ENCODE peak calls at places on chromosomes 11 and 22, in ten cellular contexts. One of them, this sample, is unnamed.

GRCh38 chr11:126722006-126722736 is 278.4 kb downstream of the KIRREL3 start:
- DNase-seq in stimulated activated CD4-positive, alpha-beta T cell treated with anti-CD3 and anti-CD28 coated beads, Interleukin-2, amount 100 ng/mL, for 48 hours: no peak
- DNase-seq in memory B cell: no peak
- DNase-seq in HEK293T: no peak
- DNase-seq in fibroblast of the conjunctiva: no peak
- DNase-seq in T follicular helper cell: no peak
- DNase-seq in naive thymus-derived CD8-positive, alpha-beta T cell: no peak
- DNase-seq in Caco-2: no peak
- DNase-seq in RPMI7951: no peak
- DNase-seq in activated T-cell treated with anti-CD3 and anti-CD28 coated beads, Interleukin-2, amount 50 U/mL, for 1 hour: no peak
- DNase-seq in this sample: no peak

GRCh38 chr11:10095412-10096207 is 198.4 kb downstream of the SBF2 start:
- DNase-seq in stimulated activated CD4-positive, alpha-beta T cell treated with anti-CD3 and anti-CD28 coated beads, Interleukin-2, amount 100 ng/mL, for 48 hours: no peak
- DNase-seq in memory B cell: no peak
- DNase-seq in HEK293T: no peak
- DNase-seq in fibroblast of the conjunctiva: no peak
- DNase-seq in T follicular helper cell: no peak
- DNase-seq in naive thymus-derived CD8-positive, alpha-beta T cell: no peak
- DNase-seq in Caco-2: no peak
- DNase-seq in RPMI7951: no peak
- DNase-seq in activated T-cell treated with anti-CD3 and anti-CD28 coated beads, Interleukin-2, amount 50 U/mL, for 1 hour: no peak
- DNase-seq in this sample: no peak

GRCh38 chr11:61281581-61282250 is 13.4 kb downstream of the VWCE start:
- DNase-seq in stimulated activated CD4-positive, alpha-beta T cell treated with anti-CD3 and anti-CD28 coated beads, Interleukin-2, amount 100 ng/mL, for 48 hours: peak
- DNase-seq in memory B cell: no peak
- DNase-seq in HEK293T: peak
- DNase-seq in fibroblast of the conjunctiva: no peak
- DNase-seq in T follicular helper cell: no peak
- DNase-seq in naive thymus-derived CD8-positive, alpha-beta T cell: no peak
- DNase-seq in Caco-2: no peak
- DNase-seq in RPMI7951: no peak
- DNase-seq in activated T-cell treated with anti-CD3 and anti-CD28 coated beads, Interleukin-2, amount 50 U/mL, for 1 hour: peak
- DNase-seq in this sample: no peak

GRCh38 chr11:92296138-92296515 is 71.5 kb downstream of the FAT3 start:
- DNase-seq in stimulated activated CD4-positive, alpha-beta T cell treated with anti-CD3 and anti-CD28 coated beads, Interleukin-2, amount 100 ng/mL, for 48 hours: no peak
- DNase-seq in memory B cell: no peak
- DNase-seq in HEK293T: no peak
- DNase-seq in fibroblast of the conjunctiva: no peak
- DNase-seq in T follicular helper cell: no peak
- DNase-seq in naive thymus-derived CD8-positive, alpha-beta T cell: no peak
- DNase-seq in Caco-2: no peak
- DNase-seq in RPMI7951: peak
- DNase-seq in activated T-cell treated with anti-CD3 and anti-CD28 coated beads, Interleukin-2, amount 50 U/mL, for 1 hour: no peak
- DNase-seq in this sample: no peak

GRCh38 chr11:13939952-13940610 is 22.4 kb upstream of the SPON1 start:
- DNase-seq in stimulated activated CD4-positive, alpha-beta T cell treated with anti-CD3 and anti-CD28 coated beads, Interleukin-2, amount 100 ng/mL, for 48 hours: no peak
- DNase-seq in memory B cell: no peak
- DNase-seq in HEK293T: no peak
- DNase-seq in fibroblast of the conjunctiva: no peak
- DNase-seq in T follicular helper cell: no peak
- DNase-seq in naive thymus-derived CD8-positive, alpha-beta T cell: no peak
- DNase-seq in Caco-2: peak
- DNase-seq in RPMI7951: peak
- DNase-seq in activated T-cell treated with anti-CD3 and anti-CD28 coated beads, Interleukin-2, amount 50 U/mL, for 1 hour: no peak
- DNase-seq in this sample: no peak

GRCh38 chr22:39149915-39150847 is 2.3 kb downstream of the CBX7 start:
- DNase-seq in stimulated activated CD4-positive, alpha-beta T cell treated with anti-CD3 and anti-CD28 coated beads, Interleukin-2, amount 100 ng/mL, for 48 hours: no peak
- DNase-seq in memory B cell: no peak
- DNase-seq in HEK293T: no peak
- DNase-seq in fibroblast of the conjunctiva: no peak
- DNase-seq in T follicular helper cell: no peak
- DNase-seq in naive thymus-derived CD8-positive, alpha-beta T cell: no peak
- DNase-seq in Caco-2: no peak
- DNase-seq in RPMI7951: no peak
- DNase-seq in activated T-cell treated with anti-CD3 and anti-CD28 coated beads, Interleukin-2, amount 50 U/mL, for 1 hour: no peak
- DNase-seq in this sample: no peak

GRCh38 chr11:110174645-110175310 is 81.6 kb downstream of the ZC3H12C start:
- DNase-seq in stimulated activated CD4-positive, alpha-beta T cell treated with anti-CD3 and anti-CD28 coated beads, Interleukin-2, amount 100 ng/mL, for 48 hours: no peak
- DNase-seq in memory B cell: no peak
- DNase-seq in HEK293T: no peak
- DNase-seq in fibroblast of the conjunctiva: no peak
- DNase-seq in T follicular helper cell: no peak
- DNase-seq in naive thymus-derived CD8-positive, alpha-beta T cell: no peak
- DNase-seq in Caco-2: no peak
- DNase-seq in RPMI7951: no peak
- DNase-seq in activated T-cell treated with anti-CD3 and anti-CD28 coated beads, Interleukin-2, amount 50 U/mL, for 1 hour: no peak
- DNase-seq in this sample: no peak

GRCh38 chr22:44340271-44341239 is 27.8 kb upstream of the SHISAL1 start:
- DNase-seq in stimulated activated CD4-positive, alpha-beta T cell treated with anti-CD3 and anti-CD28 coated beads, Interleukin-2, amount 100 ng/mL, for 48 hours: no peak
- DNase-seq in memory B cell: no peak
- DNase-seq in HEK293T: no peak
- DNase-seq in fibroblast of the conjunctiva: no peak
- DNase-seq in T follicular helper cell: no peak
- DNase-seq in naive thymus-derived CD8-positive, alpha-beta T cell: no peak
- DNase-seq in Caco-2: no peak
- DNase-seq in RPMI7951: no peak
- DNase-seq in activated T-cell treated with anti-CD3 and anti-CD28 coated beads, Interleukin-2, amount 50 U/mL, for 1 hour: no peak
- DNase-seq in this sample: no peak

GRCh38 chr11:129657866-129658557 is 157.6 kb upstream of the TMEM45B start:
- DNase-seq in stimulated activated CD4-positive, alpha-beta T cell treated with anti-CD3 and anti-CD28 coated beads, Interleukin-2, amount 100 ng/mL, for 48 hours: no peak
- DNase-seq in memory B cell: no peak
- DNase-seq in HEK293T: no peak
- DNase-seq in fibroblast of the conjunctiva: no peak
- DNase-seq in T follicular helper cell: no peak
- DNase-seq in naive thymus-derived CD8-positive, alpha-beta T cell: no peak
- DNase-seq in Caco-2: no peak
- DNase-seq in RPMI7951: no peak
- DNase-seq in activated T-cell treated with anti-CD3 and anti-CD28 coated beads, Interleukin-2, amount 50 U/mL, for 1 hour: no peak
- DNase-seq in this sample: no peak

GRCh38 chr11:122486793-122487495 is 168.6 kb upstream of the UBASH3B start:
- DNase-seq in stimulated activated CD4-positive, alpha-beta T cell treated with anti-CD3 and anti-CD28 coated beads, Interleukin-2, amount 100 ng/mL, for 48 hours: no peak
- DNase-seq in memory B cell: no peak
- DNase-seq in HEK293T: no peak
- DNase-seq in fibroblast of the conjunctiva: no peak
- DNase-seq in T follicular helper cell: no peak
- DNase-seq in naive thymus-derived CD8-positive, alpha-beta T cell: no peak
- DNase-seq in Caco-2: peak
- DNase-seq in RPMI7951: no peak
- DNase-seq in activated T-cell treated with anti-CD3 and anti-CD28 coated beads, Interleukin-2, amount 50 U/mL, for 1 hour: no peak
- DNase-seq in this sample: no peak

GRCh38 chr11:128553662-128554392 is 33.5 kb downstream of the ETS1 start:
- DNase-seq in stimulated activated CD4-positive, alpha-beta T cell treated with anti-CD3 and anti-CD28 coated beads, Interleukin-2, amount 100 ng/mL, for 48 hours: no peak
- DNase-seq in memory B cell: no peak
- DNase-seq in HEK293T: no peak
- DNase-seq in fibroblast of the conjunctiva: peak
- DNase-seq in T follicular helper cell: no peak
- DNase-seq in naive thymus-derived CD8-positive, alpha-beta T cell: no peak
- DNase-seq in Caco-2: no peak
- DNase-seq in RPMI7951: peak
- DNase-seq in activated T-cell treated with anti-CD3 and anti-CD28 coated beads, Interleukin-2, amount 50 U/mL, for 1 hour: no peak
- DNase-seq in this sample: no peak

GRCh38 chr11:16326679-16327297 is 29.6 kb downstream of the SOX6 start:
- DNase-seq in stimulated activated CD4-positive, alpha-beta T cell treated with anti-CD3 and anti-CD28 coated beads, Interleukin-2, amount 100 ng/mL, for 48 hours: no peak
- DNase-seq in memory B cell: no peak
- DNase-seq in HEK293T: no peak
- DNase-seq in fibroblast of the conjunctiva: no peak
- DNase-seq in T follicular helper cell: no peak
- DNase-seq in naive thymus-derived CD8-positive, alpha-beta T cell: no peak
- DNase-seq in Caco-2: no peak
- DNase-seq in RPMI7951: peak
- DNase-seq in activated T-cell treated with anti-CD3 and anti-CD28 coated beads, Interleukin-2, amount 50 U/mL, for 1 hour: no peak
- DNase-seq in this sample: no peak

GRCh38 chr11:126359431-126360048 is 4.1 kb downstream of the ST3GAL4 start:
- DNase-seq in stimulated activated CD4-positive, alpha-beta T cell treated with anti-CD3 and anti-CD28 coated beads, Interleukin-2, amount 100 ng/mL, for 48 hours: no peak
- DNase-seq in memory B cell: no peak
- DNase-seq in HEK293T: no peak
- DNase-seq in fibroblast of the conjunctiva: peak
- DNase-seq in T follicular helper cell: no peak
- DNase-seq in naive thymus-derived CD8-positive, alpha-beta T cell: no peak
- DNase-seq in Caco-2: no peak
- DNase-seq in RPMI7951: peak
- DNase-seq in activated T-cell treated with anti-CD3 and anti-CD28 coated beads, Interleukin-2, amount 50 U/mL, for 1 hour: no peak
- DNase-seq in this sample: no peak

GRCh38 chr11:134139873-134140331 is 71.0 kb downstream of the JAM3 start:
- DNase-seq in stimulated activated CD4-positive, alpha-beta T cell treated with anti-CD3 and anti-CD28 coated beads, Interleukin-2, amount 100 ng/mL, for 48 hours: peak
- DNase-seq in memory B cell: peak
- DNase-seq in HEK293T: peak
- DNase-seq in fibroblast of the conjunctiva: peak
- DNase-seq in T follicular helper cell: peak
- DNase-seq in naive thymus-derived CD8-positive, alpha-beta T cell: peak
- DNase-seq in Caco-2: peak
- DNase-seq in RPMI7951: peak
- DNase-seq in activated T-cell treated with anti-CD3 and anti-CD28 coated beads, Interleukin-2, amount 50 U/mL, for 1 hour: no peak
- DNase-seq in this sample: no peak

GRCh38 chr22:37983860-37984791 is at the start of gene SOX10:
- DNase-seq in stimulated activated CD4-positive, alpha-beta T cell treated with anti-CD3 and anti-CD28 coated beads, Interleukin-2, amount 100 ng/mL, for 48 hours: no peak
- DNase-seq in memory B cell: no peak
- DNase-seq in HEK293T: no peak
- DNase-seq in fibroblast of the conjunctiva: no peak
- DNase-seq in T follicular helper cell: no peak
- DNase-seq in naive thymus-derived CD8-positive, alpha-beta T cell: no peak
- DNase-seq in Caco-2: no peak
- DNase-seq in RPMI7951: peak
- DNase-seq in activated T-cell treated with anti-CD3 and anti-CD28 coated beads, Interleukin-2, amount 50 U/mL, for 1 hour: no peak
- DNase-seq in this sample: no peak

GRCh38 chr22:27045103-27045940 is 387.9 kb downstream of the MIAT start:
- DNase-seq in stimulated activated CD4-positive, alpha-beta T cell treated with anti-CD3 and anti-CD28 coated beads, Interleukin-2, amount 100 ng/mL, for 48 hours: no peak
- DNase-seq in memory B cell: no peak
- DNase-seq in HEK293T: no peak
- DNase-seq in fibroblast of the conjunctiva: no peak
- DNase-seq in T follicular helper cell: no peak
- DNase-seq in naive thymus-derived CD8-positive, alpha-beta T cell: no peak
- DNase-seq in Caco-2: no peak
- DNase-seq in RPMI7951: peak
- DNase-seq in activated T-cell treated with anti-CD3 and anti-CD28 coated beads, Interleukin-2, amount 50 U/mL, for 1 hour: no peak
- DNase-seq in this sample: no peak

GRCh38 chr11:107496011-107496410 is 38.4 kb upstream of the CWF19L2 start:
- DNase-seq in stimulated activated CD4-positive, alpha-beta T cell treated with anti-CD3 and anti-CD28 coated beads, Interleukin-2, amount 100 ng/mL, for 48 hours: no peak
- DNase-seq in memory B cell: no peak
- DNase-seq in HEK293T: no peak
- DNase-seq in fibroblast of the conjunctiva: peak
- DNase-seq in T follicular helper cell: no peak
- DNase-seq in naive thymus-derived CD8-positive, alpha-beta T cell: no peak
- DNase-seq in Caco-2: no peak
- DNase-seq in RPMI7951: peak
- DNase-seq in activated T-cell treated with anti-CD3 and anti-CD28 coated beads, Interleukin-2, amount 50 U/mL, for 1 hour: no peak
- DNase-seq in this sample: no peak

GRCh38 chr22:46072030-46072881 is 78.1 kb upstream of the PPARA start:
- DNase-seq in stimulated activated CD4-positive, alpha-beta T cell treated with anti-CD3 and anti-CD28 coated beads, Interleukin-2, amount 100 ng/mL, for 48 hours: peak
- DNase-seq in memory B cell: peak
- DNase-seq in HEK293T: peak
- DNase-seq in fibroblast of the conjunctiva: no peak
- DNase-seq in T follicular helper cell: no peak
- DNase-seq in naive thymus-derived CD8-positive, alpha-beta T cell: no peak
- DNase-seq in Caco-2: peak
- DNase-seq in RPMI7951: peak
- DNase-seq in activated T-cell treated with anti-CD3 and anti-CD28 coated beads, Interleukin-2, amount 50 U/mL, for 1 hour: peak
- DNase-seq in this sample: peak

GRCh38 chr11:105673089-105673488 is 63.2 kb downstream of the GRIA4 start:
- DNase-seq in stimulated activated CD4-positive, alpha-beta T cell treated with anti-CD3 and anti-CD28 coated beads, Interleukin-2, amount 100 ng/mL, for 48 hours: peak
- DNase-seq in memory B cell: no peak
- DNase-seq in HEK293T: peak
- DNase-seq in fibroblast of the conjunctiva: peak
- DNase-seq in T follicular helper cell: no peak
- DNase-seq in naive thymus-derived CD8-positive, alpha-beta T cell: no peak
- DNase-seq in Caco-2: peak
- DNase-seq in RPMI7951: peak
- DNase-seq in activated T-cell treated with anti-CD3 and anti-CD28 coated beads, Interleukin-2, amount 50 U/mL, for 1 hour: no peak
- DNase-seq in this sample: no peak

GRCh38 chr11:1538153-1538552 is 33.9 kb downstream of the DUSP8 start:
- DNase-seq in stimulated activated CD4-positive, alpha-beta T cell treated with anti-CD3 and anti-CD28 coated beads, Interleukin-2, amount 100 ng/mL, for 48 hours: no peak
- DNase-seq in memory B cell: no peak
- DNase-seq in HEK293T: no peak
- DNase-seq in fibroblast of the conjunctiva: no peak
- DNase-seq in T follicular helper cell: no peak
- DNase-seq in naive thymus-derived CD8-positive, alpha-beta T cell: no peak
- DNase-seq in Caco-2: no peak
- DNase-seq in RPMI7951: no peak
- DNase-seq in activated T-cell treated with anti-CD3 and anti-CD28 coated beads, Interleukin-2, amount 50 U/mL, for 1 hour: no peak
- DNase-seq in this sample: no peak

GRCh38 chr11:215581-216037 is 8.1 kb downstream of the RIC8A start:
- DNase-seq in stimulated activated CD4-positive, alpha-beta T cell treated with anti-CD3 and anti-CD28 coated beads, Interleukin-2, amount 100 ng/mL, for 48 hours: no peak
- DNase-seq in memory B cell: no peak
- DNase-seq in HEK293T: no peak
- DNase-seq in fibroblast of the conjunctiva: no peak
- DNase-seq in T follicular helper cell: no peak
- DNase-seq in naive thymus-derived CD8-positive, alpha-beta T cell: no peak
- DNase-seq in Caco-2: no peak
- DNase-seq in RPMI7951: no peak
- DNase-seq in activated T-cell treated with anti-CD3 and anti-CD28 coated beads, Interleukin-2, amount 50 U/mL, for 1 hour: peak
- DNase-seq in this sample: no peak

This sample was measured in lower lobe of right lung.